ENCODE peak calls at places on chromosome 21, in five cellular contexts. One of them, this sample, is unnamed. For H3K36me3, the result is how much of the 10 kb centered on the place peaks cover.

GRCh38 chr21:41112740-41113692 is 54.9 kb upstream of the BACE2 start:
- DNase-seq in adrenal gland: no peak
- DNase-seq in OCI-LY7: peak
- DNase-seq in colonic mucosa: no peak
- DNase-seq in fibroblast of lung: peak
- DNase-seq in this sample: no peak

GRCh38 chr21:24217141-24217540 is 1390.1 kb downstream of the MRPL39 start:
- DNase-seq in adrenal gland: no peak
- DNase-seq in OCI-LY7: no peak
- DNase-seq in colonic mucosa: no peak
- DNase-seq in fibroblast of lung: peak
- DNase-seq in this sample: no peak

GRCh38 chr21:17460094-17460493 is 52.7 kb upstream of the CXADR start:
- DNase-seq in adrenal gland: no peak
- DNase-seq in OCI-LY7: no peak
- DNase-seq in colonic mucosa: no peak
- DNase-seq in fibroblast of lung: peak
- DNase-seq in this sample: no peak

GRCh38 chr21:35563885-35564451 is 496.4 kb downstream of the SETD4 start:
- DNase-seq in adrenal gland: peak
- DNase-seq in OCI-LY7: no peak
- DNase-seq in colonic mucosa: peak
- DNase-seq in fibroblast of lung: peak
- DNase-seq in this sample: no peak

GRCh38 chr21:21111309-21111920 is 113.2 kb downstream of the NCAM2 start:
- DNase-seq in adrenal gland: no peak
- DNase-seq in OCI-LY7: no peak
- DNase-seq in colonic mucosa: no peak
- DNase-seq in fibroblast of lung: no peak
- DNase-seq in this sample: no peak

GRCh38 chr21:25569084-25569483 is 38.2 kb downstream of the MRPL39 start:
- DNase-seq in adrenal gland: no peak
- DNase-seq in OCI-LY7: no peak
- DNase-seq in colonic mucosa: no peak
- DNase-seq in fibroblast of lung: no peak
- DNase-seq in this sample: no peak

GRCh38 chr21:36134820-36135390 is at the start of gene CBR3:
- DNase-seq in adrenal gland: peak
- DNase-seq in OCI-LY7: no peak
- DNase-seq in colonic mucosa: peak
- DNase-seq in fibroblast of lung: peak
- DNase-seq in this sample: peak

GRCh38 chr21:38241029-38241740 is 15.6 kb upstream of the KCNJ15 start:
- DNase-seq in adrenal gland: no peak
- DNase-seq in OCI-LY7: no peak
- DNase-seq in colonic mucosa: no peak
- DNase-seq in fibroblast of lung: peak
- DNase-seq in this sample: no peak

GRCh38 chr21:42745511-42746239 is 92.3 kb downstream of the PDE9A start:
- DNase-seq in adrenal gland: no peak
- DNase-seq in OCI-LY7: no peak
- DNase-seq in colonic mucosa: no peak
- DNase-seq in fibroblast of lung: no peak
- DNase-seq in this sample: no peak

GRCh38 chr21:39048064-39048463 is 135.2 kb downstream of the PSMG1 start:
- DNase-seq in adrenal gland: no peak
- DNase-seq in OCI-LY7: no peak
- DNase-seq in colonic mucosa: peak
- DNase-seq in fibroblast of lung: peak
- DNase-seq in this sample: no peak

GRCh38 chr21:36254106-36254941 is 65.7 kb upstream of the MORC3 start:
- DNase-seq in adrenal gland: no peak
- DNase-seq in OCI-LY7: peak
- DNase-seq in colonic mucosa: peak
- DNase-seq in fibroblast of lung: no peak
- DNase-seq in this sample: peak

GRCh38 chr21:44090332-44090731 is 16.9 kb upstream of the PWP2 start:
- DNase-seq in adrenal gland: no peak
- DNase-seq in OCI-LY7: peak
- DNase-seq in colonic mucosa: peak
- DNase-seq in fibroblast of lung: no peak
- DNase-seq in this sample: no peak
- H3K36me3 ChIP-seq in adrenal gland: half or more
- H3K36me3 ChIP-seq in OCI-LY7: half or more
- H3K36me3 ChIP-seq in colonic mucosa: under half
- H3K36me3 ChIP-seq in fibroblast of lung: under half
- H3K36me3 ChIP-seq in this sample: under half

GRCh38 chr21:45264919-45265515 is 22.7 kb downstream of the POFUT2 start:
- DNase-seq in adrenal gland: no peak
- DNase-seq in OCI-LY7: no peak
- DNase-seq in colonic mucosa: peak
- DNase-seq in fibroblast of lung: no peak
- DNase-seq in this sample: no peak
- H3K36me3 ChIP-seq in adrenal gland: half or more
- H3K36me3 ChIP-seq in OCI-LY7: under half
- H3K36me3 ChIP-seq in colonic mucosa: under half
- H3K36me3 ChIP-seq in fibroblast of lung: under half
- H3K36me3 ChIP-seq in this sample: under half

DNA sequence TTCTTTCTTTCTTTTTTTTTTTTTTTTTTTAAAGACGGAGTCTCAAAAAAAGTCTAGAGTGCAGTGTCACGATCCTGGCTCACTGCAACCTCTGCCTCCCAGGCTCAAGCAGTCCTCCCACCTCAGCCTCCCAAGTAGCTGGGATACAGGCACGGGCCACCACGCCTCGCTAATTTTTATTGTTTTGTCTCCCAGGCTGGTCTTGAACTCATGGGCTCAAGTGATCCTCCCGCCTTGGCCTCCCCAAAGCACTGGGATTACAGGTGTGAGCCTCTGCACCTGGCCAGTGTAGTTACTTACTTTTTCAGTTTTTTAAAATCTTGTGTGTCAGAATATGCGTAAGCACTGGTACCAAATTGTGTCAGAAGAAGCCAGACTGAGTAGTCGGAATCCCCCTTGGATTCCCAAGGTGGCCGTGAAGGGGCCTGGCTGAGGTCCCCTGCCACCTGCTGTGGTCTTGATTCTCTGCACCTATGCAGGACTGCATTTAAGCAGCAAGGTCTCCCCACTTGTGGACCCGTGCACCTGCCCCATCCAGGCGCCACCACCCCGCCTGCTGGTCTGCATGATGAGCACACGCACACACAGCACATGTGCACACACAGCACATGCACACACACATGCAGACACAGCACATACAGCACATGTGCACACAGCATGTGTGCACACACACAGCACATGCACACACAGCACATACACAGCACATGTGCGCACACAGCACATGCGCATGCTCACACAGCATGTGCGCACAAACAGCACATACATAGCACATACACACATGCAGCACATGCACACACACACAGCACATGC is 47.5 kb downstream of the PCNT start:
- DNase-seq in adrenal gland: no peak
- DNase-seq in OCI-LY7: no peak
- DNase-seq in colonic mucosa: no peak
- DNase-seq in fibroblast of lung: no peak
- DNase-seq in this sample: peak
- H3K36me3 ChIP-seq in adrenal gland: under half
- H3K36me3 ChIP-seq in OCI-LY7: half or more
- H3K36me3 ChIP-seq in colonic mucosa: under half
- H3K36me3 ChIP-seq in fibroblast of lung: under half
- H3K36me3 ChIP-seq in this sample: under half

GRCh38 chr21:32364801-32365200 is 28.0 kb downstream of the URB1 start:
- DNase-seq in adrenal gland: no peak
- DNase-seq in OCI-LY7: no peak
- DNase-seq in colonic mucosa: no peak
- DNase-seq in fibroblast of lung: no peak
- DNase-seq in this sample: no peak
- H3K36me3 ChIP-seq in adrenal gland: half or more
- H3K36me3 ChIP-seq in OCI-LY7: half or more
- H3K36me3 ChIP-seq in colonic mucosa: under half
- H3K36me3 ChIP-seq in fibroblast of lung: under half
- H3K36me3 ChIP-seq in this sample: under half